ENCODE peak calls at places on chromosomes 4 and X, in seven cellular contexts. Q is lower lobe of right lung, C is foreskin melanocyte, Y is NCI-H1092 treated with DMSO at 0.1 percent for 48 hours, D is AG08396, Z is HS-27A, V is sciatic nerve. G is an unnamed sample.

GRCh38 chr4:15031197-15031596 is 28.9 kb downstream of the CPEB2 start:
- DNase-seq in Q (no peak), C (no peak), Y (no peak), D (no peak), Z (no peak), V (no peak), G (no peak)

GRCh38 chr4:41506071-41506470 is 31.9 kb upstream of the LIMCH1 start:
- DNase-seq in Q (no peak), C (no peak), Y (no peak), D (peak), Z (peak), V (no peak), G (no peak)

GRCh38 chr4:72975488-72975784 is 94.1 kb downstream of the COX18 start:
- DNase-seq in Q (no peak), C (peak), Y (no peak), D (no peak), Z (no peak), V (no peak), G (no peak)

GRCh38 chrX:12223650-12224049 is 85.4 kb downstream of the FRMPD4 start:
- DNase-seq in Q (no peak), C (no peak), Y (no peak), D (no peak), Z (no peak), V (no peak), G (no peak)

GRCh38 chrX:11888421-11888820 is 130.4 kb downstream of the MSL3 start:
- DNase-seq in Q (no peak), C (no peak), Y (no peak), D (no peak), Z (no peak), V (no peak), G (no peak)

GRCh38 chrX:40434947-40435346 is 145.8 kb upstream of the ATP6AP2 start:
- DNase-seq in Q (no peak), C (no peak), Y (peak), D (no peak), Z (no peak), V (no peak), G (no peak)

GRCh38 chr4:85793256-85793655 is 318.3 kb downstream of the ARHGAP24 start:
- DNase-seq in Q (no peak), C (no peak), Y (no peak), D (no peak), Z (no peak), V (no peak), G (no peak)

GRCh38 chr4:154517591-154517990 is 26.0 kb upstream of the DCHS2 start:
- DNase-seq in Q (no peak), C (no peak), Y (no peak), D (no peak), Z (no peak), V (no peak), G (no peak)

GRCh38 chr4:95086532-95086931 is 328.8 kb downstream of the BMPR1B start:
- DNase-seq in Q (no peak), C (no peak), Y (no peak), D (no peak), Z (no peak), V (no peak), G (no peak)

GRCh38 chr4:54543088-54543795 is 114.5 kb upstream of the KIT start:
- DNase-seq in Q (no peak), C (peak), Y (no peak), D (peak), Z (peak), V (no peak), G (no peak)

G was measured in tibial nerve.